ENCODE peak calls at places on chromosomes 1 and 21, in five cellular contexts. G is prostate gland, Y is uterus, B is hepatocyte, A is left ventricle myocardium inferior. T is an unnamed sample. For H3K4me1, the result is how much of the 10 kb centered on the place peaks cover.

GRCh38 chr1:154342836-154343472 is 17.6 kb downstream of the ATP8B2 start:
- DNase-seq in B (no peak), A (no peak), Y (no peak), G (no peak), T (no peak)

GRCh38 chr1:34926156-34926555 is 3.3 kb downstream of the DLGAP3 start:
- DNase-seq in G (no peak), Y (no peak), B (no peak), A (no peak), T (no peak)

GRCh38 chr1:28887418-28887834 is 26.9 kb upstream of the EPB41 start:
- DNase-seq in A (peak), Y (peak), B (peak), G (no peak), T (no peak)

GRCh38 chr1:21334214-21335087 is 44.2 kb upstream of the ECE1 start:
- DNase-seq in Y (peak), B (peak), A (peak), G (no peak), T (peak)

GRCh38 chr1:167128261-167129227 is 34.7 kb downstream of the STYXL2 start:
- DNase-seq in B (no peak), A (no peak), G (no peak), Y (no peak), T (no peak)

GRCh38 chr1:119159963-119160362 is 19.5 kb upstream of the WARS2 start:
- DNase-seq in Y (no peak), A (no peak), G (no peak), B (no peak), T (no peak)

GRCh38 chr1:6249732-6250689 is 6.0 kb downstream of the HES3 start:
- DNase-seq in A (no peak), B (peak), Y (no peak), G (no peak), T (no peak)

GRCh38 chr1:156689960-156690672 is 12.9 kb upstream of the NES start:
- DNase-seq in G (no peak), Y (no peak), B (peak), A (no peak), T (no peak)

GRCh38 chr1:215526147-215526845 is 40.8 kb upstream of the KCTD3 start:
- DNase-seq in Y (no peak), B (peak), G (no peak), A (no peak), T (no peak)

GRCh38 chr1:113053344-113054138 is 19.5 kb upstream of the LRIG2 start:
- DNase-seq in Y (no peak), G (no peak), B (no peak), A (no peak), T (no peak)

GRCh38 chr1:117161887-117162286 is 40.3 kb upstream of the TRIM45 start:
- DNase-seq in B (no peak), Y (no peak), G (no peak), A (no peak), T (no peak)

GRCh38 chr21:36113647-36114428 is 21.0 kb upstream of the CBR3 start:
- DNase-seq in B (no peak), Y (no peak), G (peak), A (no peak), T (peak)

GRCh38 chr1:98677288-98677687 is 15.8 kb downstream of the SNX7 start:
- DNase-seq in G (peak), Y (no peak), A (no peak), B (no peak), T (no peak)

GRCh38 chr1:55428236-55428635 is 213.1 kb upstream of the USP24 start:
- DNase-seq in B (no peak), Y (no peak), A (no peak), G (no peak), T (no peak)

DNA sequence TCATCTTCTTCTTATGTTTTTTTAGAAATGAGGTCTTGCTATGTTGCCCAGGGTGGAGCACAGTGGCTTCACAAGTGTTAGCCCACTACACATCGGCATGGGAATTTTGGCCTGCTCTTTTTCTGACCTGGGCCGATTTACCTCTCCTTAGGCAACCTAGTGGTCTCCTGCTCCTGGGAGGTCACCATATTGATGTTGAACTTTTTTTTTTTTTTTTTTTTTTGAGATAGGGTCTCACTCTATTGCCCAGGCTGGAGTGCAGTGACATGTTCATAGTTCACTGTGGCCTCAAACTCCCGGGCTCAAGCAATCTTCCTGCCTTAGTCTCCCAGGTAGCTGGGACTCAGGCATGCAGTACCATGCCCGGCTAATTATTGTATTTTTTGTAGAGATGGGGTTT is 7.5 kb downstream of the AK2 start:
- DNase-seq in G (no peak), Y (no peak), A (no peak), B (no peak), T (no peak)
- H3K4me1 ChIP-seq in G (under half), Y (under half), A (half or more), B (under half), T (under half)

DNA sequence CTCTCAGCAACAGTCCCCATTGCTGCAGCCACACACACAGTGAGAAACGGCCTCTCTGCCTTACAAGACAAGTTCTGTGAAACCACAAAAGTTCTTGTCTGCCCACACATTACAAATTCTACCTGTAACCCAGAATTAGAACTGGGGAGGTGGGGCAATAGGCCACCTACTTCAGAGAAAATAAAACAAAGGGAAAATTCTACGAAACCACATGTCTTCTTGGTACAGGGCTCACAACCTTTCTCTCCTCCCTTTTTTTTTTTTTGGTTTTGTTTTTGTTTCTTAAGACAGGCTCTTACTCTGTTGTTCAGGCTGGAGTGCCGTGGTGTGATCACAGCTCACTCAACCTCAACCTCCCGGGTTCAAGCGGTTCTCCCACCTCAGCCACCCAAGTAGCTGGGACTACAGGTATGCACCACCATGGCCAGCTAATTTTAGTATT is 30.2 kb downstream of the LPAR3 start:
- DNase-seq in B (no peak), A (no peak), Y (no peak), G (no peak), T (no peak)
- H3K4me1 ChIP-seq in B (under half), A (under half), Y (under half), G (under half), T (under half)

GRCh38 chr1:164708596-164708995 is 149.6 kb downstream of the PBX1 start:
- DNase-seq in B (no peak), Y (no peak), A (no peak), G (no peak), T (no peak)

GRCh38 chr1:164709541-164710287 is 150.7 kb downstream of the PBX1 start:
- DNase-seq in B (no peak), A (no peak), G (no peak), Y (no peak), T (no peak)

GRCh38 chr1:164709108-164709507 is 150.1 kb downstream of the PBX1 start:
- DNase-seq in B (no peak), A (no peak), G (no peak), Y (no peak), T (no peak)

GRCh38 chr1:164706596-164706995 is 147.6 kb downstream of the PBX1 start:
- DNase-seq in Y (no peak), B (no peak), A (no peak), G (no peak), T (no peak)

DNA sequence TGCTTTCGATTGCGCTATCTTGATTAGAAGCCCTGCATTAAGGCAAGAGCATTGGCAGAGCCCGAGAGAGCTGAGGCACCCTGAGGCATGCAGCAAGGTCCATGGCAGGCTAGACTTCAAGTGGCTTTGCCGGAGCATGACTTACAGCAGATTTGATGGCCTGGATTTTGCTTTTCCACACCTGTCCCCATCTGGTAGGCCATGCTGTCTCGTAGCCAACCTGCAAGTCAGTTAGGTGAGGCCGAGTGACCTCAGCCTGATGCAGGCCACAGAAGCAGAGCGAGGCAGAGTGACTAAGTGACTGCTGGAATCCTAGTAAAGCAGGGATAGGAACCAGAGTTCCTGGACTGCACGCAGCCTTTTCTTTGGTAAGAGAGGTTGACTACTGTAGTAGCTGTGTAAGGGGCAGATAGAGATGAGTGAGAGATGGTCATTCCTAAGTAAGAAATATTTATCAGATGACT is 148.9 kb downstream of the PBX1 start:
- DNase-seq in A (no peak), Y (peak), G (no peak), B (peak), T (no peak)
- H3K4me1 ChIP-seq in A (half or more), Y (under half), G (under half), B (half or more), T (under half)

DNA sequence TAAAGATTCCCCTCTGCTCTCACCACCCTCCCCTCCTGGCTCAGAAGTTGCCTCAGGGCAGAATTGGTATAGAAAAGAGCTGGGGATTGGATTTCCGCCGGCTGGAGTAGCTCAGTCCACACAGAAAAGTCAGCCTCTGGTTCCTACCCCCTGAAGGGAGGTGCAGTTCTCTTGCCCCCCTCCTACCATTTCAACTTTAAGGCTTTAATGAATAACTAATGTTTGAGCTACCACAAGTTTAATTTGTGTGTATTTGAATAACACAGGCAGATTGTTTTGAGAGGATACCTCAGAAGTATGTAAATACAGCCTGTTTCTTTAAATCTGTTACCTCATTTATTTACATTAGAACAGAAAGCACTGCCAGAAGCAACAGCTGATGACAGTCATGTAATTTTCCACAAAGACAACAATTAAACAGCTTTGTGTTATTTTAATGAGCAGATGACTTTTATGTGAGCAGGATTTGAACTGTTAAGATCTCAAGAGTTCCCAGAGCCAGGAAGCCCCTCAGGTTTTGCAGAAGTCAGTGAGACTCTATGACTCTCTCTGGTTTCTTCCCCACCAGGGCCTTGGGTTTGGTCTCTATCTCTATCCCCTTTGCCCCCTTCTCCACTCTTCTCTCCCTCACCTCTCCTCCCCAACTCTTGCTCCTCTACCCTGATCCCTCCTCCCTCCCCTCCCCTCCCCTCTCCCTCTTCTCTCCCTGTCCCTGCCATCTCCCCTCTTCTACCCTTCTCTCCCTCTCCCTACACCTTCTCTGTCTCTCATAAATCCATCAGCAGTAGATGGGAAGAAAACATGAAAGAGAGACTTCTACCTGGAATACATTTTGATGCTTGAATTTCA is 26.3 kb downstream of the DUSP10 start:
- DNase-seq in A (no peak), G (peak), Y (no peak), B (peak), T (no peak)
- H3K4me1 ChIP-seq in A (under half), G (under half), Y (under half), B (half or more), T (under half)

DNA sequence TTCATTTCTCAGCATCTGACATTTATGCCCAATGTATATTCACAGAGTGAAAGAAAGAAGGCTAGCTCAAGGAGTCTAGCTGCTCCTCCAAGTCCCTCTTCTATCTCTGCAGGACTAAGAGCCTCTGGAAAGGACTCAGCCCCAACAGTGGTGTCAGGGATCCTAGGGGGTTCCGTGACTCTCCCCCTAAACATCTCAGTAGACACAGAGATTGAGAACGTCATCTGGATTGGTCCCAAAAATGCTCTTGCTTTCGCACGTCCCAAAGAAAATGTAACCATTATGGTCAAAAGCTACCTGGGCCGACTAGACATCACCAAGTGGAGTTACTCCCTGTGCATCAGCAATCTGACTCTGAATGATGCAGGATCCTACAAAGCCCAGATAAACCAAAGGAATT is 3.7 kb downstream of the LY9 start:
- DNase-seq in A (no peak), B (no peak), G (no peak), Y (no peak), T (peak)
- H3K4me1 ChIP-seq in A (under half), B (under half), G (under half), Y (under half), T (under half)

GRCh38 chr21:14684071-14684470 is 138.0 kb upstream of the SAMSN1 start:
- DNase-seq in Y (no peak), B (no peak), G (no peak), A (no peak), T (no peak)
- H3K4me1 ChIP-seq in Y (under half), B (under half), G (under half), A (under half), T (under half)

DNA sequence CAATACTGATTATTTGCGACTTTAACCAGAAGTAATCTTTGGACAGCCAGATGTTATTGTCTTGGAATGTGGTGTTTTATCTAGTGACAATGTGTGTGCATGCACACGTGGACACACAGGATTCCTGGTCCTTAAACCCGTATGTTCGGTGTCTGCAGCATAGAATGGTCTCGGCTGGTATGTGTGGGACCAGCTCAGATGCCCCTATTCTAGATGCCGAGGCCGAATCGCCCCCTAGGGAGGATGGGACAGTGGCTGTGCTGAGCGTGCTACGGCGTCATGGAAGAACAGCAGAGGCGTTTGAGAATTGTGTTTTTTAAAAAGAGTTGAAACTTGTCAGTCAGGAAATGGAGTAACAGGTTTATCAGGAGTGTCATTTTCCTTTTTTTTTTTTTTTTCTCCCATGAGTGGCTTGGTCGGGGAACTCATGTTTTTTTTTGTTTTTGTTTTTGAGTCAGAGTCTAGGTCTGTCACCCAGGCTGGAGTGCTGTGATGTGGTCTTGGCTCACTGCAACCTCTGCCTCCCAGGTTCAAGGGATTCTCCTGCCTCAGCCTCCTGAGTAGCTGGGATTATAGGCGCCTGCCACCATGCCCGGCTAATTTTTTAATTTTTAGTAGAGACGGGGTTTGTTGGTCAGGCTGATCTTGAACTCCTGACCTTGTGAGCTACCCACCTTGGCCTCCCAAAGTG is 30.1 kb downstream of the SKI start:
- DNase-seq in G (no peak), B (no peak), Y (no peak), A (no peak), T (no peak)
- H3K4me1 ChIP-seq in G (under half), B (under half), Y (under half), A (half or more), T (under half)

T was measured in lung.